ENCODE peak calls at places on chromosomes 6 and 20, in five cellular contexts. I is heart left ventricle, S is dorsolateral prefrontal cortex, Z is left lung, G is lower lobe of right lung. O is an unnamed sample.
A peak's percentile ranks its signal among the peaks of the same experiment; 100 is the strongest.

GRCh38 chr20:23125159-23125558 is 39.0 kb upstream of the CD93 start:
- DNase-seq in I (no peak), S (no peak), Z (no peak), G (no peak), O (no peak)

GRCh38 chr6:113306552-113307145 is 550.5 kb upstream of the MARCKS start:
- DNase-seq in I (peak; percentile 43), S (no peak), Z (peak; percentile 58), G (peak; percentile 74), O (peak; percentile 86)

GRCh38 chr20:23629017-23629541 is 8.7 kb downstream of the CST3 start:
- DNase-seq in I (no peak), S (no peak), Z (no peak), G (no peak), O (no peak)

GRCh38 chr20:3068986-3069900 is 2.2 kb upstream of the OXT start:
- DNase-seq in I (no peak), S (no peak), Z (no peak), G (no peak), O (peak; percentile 68)

GRCh38 chr6:137494967-137495595 is 887 bp upstream of the OLIG3 start:
- DNase-seq in I (no peak), S (no peak), Z (no peak), G (no peak), O (no peak)

GRCh38 chr6:122276637-122277036 is 122.8 kb upstream of the HSF2 start:
- DNase-seq in I (no peak), S (no peak), Z (no peak), G (no peak), O (no peak)

GRCh38 chr20:4775322-4776078 is 53.8 kb downstream of the PRND start:
- DNase-seq in I (no peak), S (no peak), Z (no peak), G (peak; percentile 55), O (no peak)

GRCh38 chr20:25497586-25498279 is 87.6 kb downstream of the NINL start:
- DNase-seq in I (no peak), S (no peak), Z (no peak), G (no peak), O (no peak)

GRCh38 chr6:79869184-79869583 is 78.2 kb downstream of the ELOVL4 start:
- DNase-seq in I (no peak), S (no peak), Z (no peak), G (no peak), O (no peak)

GRCh38 chr6:108619431-108620197 is 58.9 kb downstream of the FOXO3 start:
- DNase-seq in I (no peak), S (no peak), Z (no peak), G (no peak), O (no peak)

GRCh38 chr6:145814035-145814500 is 527 bp downstream of the FBXO30 start:
- DNase-seq in I (peak; percentile 59), S (peak; percentile 24), Z (peak; percentile 40), G (peak; percentile 67), O (no peak)

GRCh38 chr20:408843-409696 is 971 bp downstream of the RBCK1 start:
- DNase-seq in I (no peak), S (no peak), Z (no peak), G (no peak), O (no peak)

GRCh38 chr20:12166053-12166717 is 248.5 kb downstream of the BTBD3 start:
- DNase-seq in I (peak; percentile 81), S (no peak), Z (no peak), G (no peak), O (no peak)

GRCh38 chr20:2871555-2872303 is 1.6 kb upstream of the PTPRA start:
- DNase-seq in I (no peak), S (no peak), Z (no peak), G (no peak), O (no peak)

GRCh38 chr6:130602151-130602770 is 224.9 kb upstream of the SMLR1 start:
- DNase-seq in I (no peak), S (no peak), Z (no peak), G (no peak), O (no peak)

GRCh38 chr20:54723723-54724122 is 248.3 kb downstream of the DOK5 start:
- DNase-seq in I (no peak), S (no peak), Z (no peak), G (no peak), O (no peak)

GRCh38 chr6:161242113-161242512 is 31.7 kb downstream of the AGPAT4 start:
- DNase-seq in I (no peak), S (no peak), Z (no peak), G (no peak), O (no peak)

GRCh38 chr6:6612308-6612707 is 23.8 kb downstream of the LY86 start:
- DNase-seq in I (no peak), S (no peak), Z (no peak), G (no peak), O (no peak)

GRCh38 chr6:76072562-76072961 is at the start of gene IMPG1:
- DNase-seq in I (no peak), S (no peak), Z (no peak), G (no peak), O (no peak)

GRCh38 chr6:170438861-170439260 is 114.2 kb downstream of the PSMB1 start:
- DNase-seq in I (no peak), S (no peak), Z (no peak), G (no peak), O (peak; percentile 51)
- H3K27ac ChIP-seq in I (no peak overlapping the region), S (no peak overlapping the region), Z (no peak overlapping the region), G (no peak overlapping the region), O (no peak overlapping the region)

DNA sequence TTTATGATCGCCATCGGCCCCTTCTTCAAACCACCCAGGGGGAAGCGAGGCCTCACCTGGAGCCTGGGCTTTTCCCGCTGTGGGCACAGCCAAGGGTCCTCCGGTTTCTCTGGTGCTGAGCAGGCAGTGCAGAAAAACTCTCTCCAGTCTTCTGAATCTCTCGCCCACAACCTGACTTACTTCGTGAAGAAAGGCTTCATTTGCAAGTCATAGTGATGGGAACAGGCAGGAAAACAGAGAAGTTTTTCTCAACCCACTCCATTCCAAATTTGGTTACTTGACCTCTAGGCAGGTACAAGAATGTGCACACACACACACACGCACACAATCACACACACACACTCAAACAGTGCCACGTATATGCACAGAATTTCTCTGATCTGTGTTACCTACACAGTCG is 524.5 kb downstream of the CD83 start:
- DNase-seq in I (no peak), S (no peak), Z (no peak), G (no peak), O (no peak)
- H3K27ac ChIP-seq in I (no peak overlapping the region), S (no peak overlapping the region), Z (no peak overlapping the region), G (no peak overlapping the region), O (no peak overlapping the region)

GRCh38 chr20:20695250-20695816 is 17.1 kb downstream of the RALGAPA2 start:
- DNase-seq in I (no peak), S (no peak), Z (no peak), G (no peak), O (no peak)

GRCh38 chr20:20699144-20699543 is 13.3 kb downstream of the RALGAPA2 start:
- DNase-seq in I (no peak), S (no peak), Z (no peak), G (no peak), O (no peak)

GRCh38 chr20:20702330-20703245 is 9.9 kb downstream of the RALGAPA2 start:
- DNase-seq in I (no peak), S (no peak), Z (no peak), G (no peak), O (no peak)

GRCh38 chr20:20697325-20697845 is 15.1 kb downstream of the RALGAPA2 start:
- DNase-seq in I (no peak), S (no peak), Z (no peak), G (no peak), O (no peak)

GRCh38 chr20:20699917-20700316 is 12.5 kb downstream of the RALGAPA2 start:
- DNase-seq in I (no peak), S (no peak), Z (no peak), G (no peak), O (no peak)
- H3K27ac ChIP-seq in I (no peak overlapping the region), S (no peak overlapping the region), Z (no peak overlapping the region), G (no peak overlapping the region), O (no peak overlapping the region)

GRCh38 chr6:45807610-45808009 is 208.1 kb downstream of the CLIC5 start:
- DNase-seq in I (no peak), S (no peak), Z (no peak), G (no peak), O (no peak)
- H3K27ac ChIP-seq in I (no peak overlapping the region), S (no peak overlapping the region), Z (no peak overlapping the region), G (no peak overlapping the region), O (no peak overlapping the region)

DNA sequence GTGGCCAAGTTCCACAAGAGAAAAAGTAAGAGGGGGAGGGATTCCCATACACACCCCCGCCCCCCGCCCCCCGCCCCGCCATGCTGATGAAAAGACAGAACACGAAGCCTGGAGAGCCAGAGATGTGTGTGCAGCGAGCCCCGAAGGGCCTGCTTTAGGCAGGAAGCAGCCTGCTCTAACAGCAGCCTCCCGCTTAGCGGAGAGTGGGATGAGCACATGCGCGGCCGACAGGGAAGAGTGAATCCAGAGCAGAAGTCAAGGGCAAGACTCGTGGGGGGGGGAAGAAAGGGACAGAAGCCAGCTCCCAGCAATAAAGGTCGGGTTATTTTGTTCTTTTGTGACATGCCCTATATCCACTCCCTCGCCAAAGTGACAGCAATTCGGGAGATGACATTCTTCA is 67.2 kb upstream of the PTGIS start:
- DNase-seq in I (peak; percentile 75), S (peak; percentile 33), Z (no peak), G (no peak), O (no peak)
- H3K27ac ChIP-seq in I (peak overlapping the region; percentile 71), S (peak overlapping the region; percentile 25), Z (no peak overlapping the region), G (no peak overlapping the region), O (peak overlapping the region; percentile 33)

GRCh38 chr6:166589786-166590574 is 3.5 kb upstream of the RAMACL start:
- DNase-seq in I (no peak), S (no peak), Z (no peak), G (no peak), O (no peak)
- H3K27ac ChIP-seq in I (no peak overlapping the region), S (no peak overlapping the region), Z (peak overlapping the region; percentile 53), G (peak overlapping the region; percentile 10), O (peak overlapping the region; percentile 61)

DNA sequence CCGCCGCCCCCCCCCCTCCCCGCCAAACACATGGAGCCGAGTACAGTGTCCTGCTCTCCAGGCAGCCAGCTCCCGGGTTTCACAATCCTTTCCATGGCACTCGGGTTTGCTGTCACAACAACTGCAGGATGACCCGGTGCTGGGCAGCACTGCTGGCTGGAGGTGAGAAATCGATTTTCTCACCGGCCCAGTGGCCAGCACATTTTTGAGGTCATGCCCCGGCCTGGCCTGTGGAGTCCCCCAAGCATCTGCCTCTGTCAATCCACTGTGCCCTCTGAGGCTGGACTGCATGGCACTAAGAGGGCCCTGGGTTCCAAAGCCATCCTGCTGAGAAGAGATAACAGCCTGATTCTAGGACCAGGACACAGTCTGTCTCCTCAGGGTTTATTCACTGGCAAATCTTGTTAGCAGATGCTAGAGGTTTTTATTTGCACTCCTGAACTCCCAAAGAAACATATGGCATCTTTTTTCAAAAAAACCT is 129.5 kb downstream of the NFATC2 start:
- DNase-seq in I (peak; percentile 47), S (no peak), Z (no peak), G (no peak), O (no peak)
- H3K27ac ChIP-seq in I (no peak overlapping the region), S (no peak overlapping the region), Z (no peak overlapping the region), G (no peak overlapping the region), O (peak overlapping the region; percentile 79)

O was measured in spleen.